ENCODE peak calls at places on chromosomes 2 and 18, in ten cellular contexts. R is upper lobe of left lung, D is suprapubic skin, T is transverse colon, U is GM12891, J is spleen, I is GM23338, Z is vagina, N is GM12878, O is Panc1. A is an unnamed sample.

GRCh38 chr18:78171954-78172353 is 807.7 kb upstream of the SALL3 start:
- DNase-seq in R (no peak), D (no peak), T (no peak), U (no peak), J (no peak), I (no peak), Z (no peak), N (no peak), O (no peak), A (no peak)

GRCh38 chr2:119223521-119224390 is at the start of gene STEAP3:
- DNase-seq in R (peak), D (peak), T (peak), U (peak), J (peak), I (peak), Z (no peak), N (no peak), O (no peak), A (peak)

GRCh38 chr2:146874260-146874658 is 970.6 kb upstream of the ACVR2A start:
- DNase-seq in R (no peak), D (no peak), T (no peak), U (no peak), J (no peak), I (no peak), Z (no peak), N (no peak), O (no peak), A (no peak)

GRCh38 chr2:234495801-234496441 is 960 bp downstream of the ARL4C start:
- DNase-seq in R (peak), D (peak), T (peak), U (no peak), J (peak), I (peak), Z (no peak), N (no peak), O (no peak), A (peak)

GRCh38 chr2:120855855-120856405 is 120.3 kb downstream of the GLI2 start:
- DNase-seq in R (no peak), D (no peak), T (no peak), U (no peak), J (no peak), I (no peak), Z (no peak), N (no peak), O (no peak), A (no peak)

GRCh38 chr2:199488772-199489400 is 31.1 kb upstream of the SATB2 start:
- DNase-seq in R (no peak), D (no peak), T (peak), U (peak), J (no peak), I (peak), Z (no peak), N (no peak), O (no peak), A (no peak)

GRCh38 chr2:43773876-43774613 is at the start of gene DYNC2LI1:
- DNase-seq in R (peak), D (peak), T (peak), U (peak), J (peak), I (peak), Z (no peak), N (peak), O (peak), A (peak)

GRCh38 chr2:19697131-19697530 is 204.7 kb downstream of the TTC32 start:
- DNase-seq in R (no peak), D (no peak), T (no peak), U (no peak), J (no peak), I (no peak), Z (no peak), N (no peak), O (no peak), A (no peak)

GRCh38 chr2:48249093-48249492 is 280.9 kb upstream of the STON1 start:
- DNase-seq in R (no peak), D (no peak), T (no peak), U (no peak), J (no peak), I (no peak), Z (no peak), N (no peak), O (peak), A (no peak)

GRCh38 chr2:28080911-28081310 is 190.4 kb downstream of the BABAM2 start:
- DNase-seq in R (no peak), D (no peak), T (peak), U (no peak), J (no peak), I (peak), Z (no peak), N (no peak), O (no peak), A (no peak)
- TF ChIP-seq POLR2AphosphoS5 in R (no peak), D (no peak), T (peak), U (no peak), J (no peak), I (no peak), Z (peak), N (no peak), O (no peak), A (no peak)

GRCh38 chr2:29202819-29203495 is 87.7 kb downstream of the CLIP4 start:
- DNase-seq in R (no peak), D (no peak), T (no peak), U (no peak), J (no peak), I (no peak), Z (no peak), N (no peak), O (no peak), A (no peak)
- TF ChIP-seq POLR2AphosphoS5 in R (no peak), D (no peak), T (no peak), U (no peak), J (no peak), I (no peak), Z (no peak), N (no peak), O (no peak), A (no peak)

DNA sequence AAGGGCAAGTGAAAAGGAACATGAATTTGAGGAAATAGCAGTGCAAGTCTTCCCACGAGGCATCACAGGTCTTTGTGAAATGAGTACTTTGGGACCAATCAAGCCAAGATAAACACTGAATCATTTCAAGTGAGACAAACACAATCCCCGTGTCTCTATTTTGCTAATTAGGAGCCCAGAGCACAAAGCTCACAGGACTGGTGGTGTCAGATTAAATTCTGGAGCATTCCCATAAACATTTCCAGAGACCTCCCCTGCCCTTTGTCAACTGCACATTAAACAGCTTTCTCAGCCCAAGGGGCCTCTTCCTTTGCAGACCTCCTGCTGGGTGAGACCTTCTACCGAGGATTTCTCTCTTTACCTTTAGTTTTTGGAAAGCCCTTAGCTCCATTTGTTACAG is 50.8 kb downstream of the DAPL1 start:
- DNase-seq in R (no peak), D (no peak), T (no peak), U (no peak), J (no peak), I (peak), Z (no peak), N (no peak), O (no peak), A (no peak)
- TF ChIP-seq POLR2AphosphoS5 in R (no peak), D (no peak), T (no peak), U (no peak), J (no peak), I (no peak), Z (peak), N (no peak), O (no peak), A (no peak)

GRCh38 chr18:22503803-22504202 is 86.1 kb upstream of the CTAGE1 start:
- DNase-seq in R (no peak), D (no peak), T (no peak), U (no peak), J (no peak), I (no peak), Z (no peak), N (no peak), O (no peak), A (no peak)
- TF ChIP-seq POLR2AphosphoS5 in R (peak), D (no peak), T (peak), U (no peak), J (peak), I (no peak), Z (peak), N (no peak), O (no peak), A (no peak)

GRCh38 chr2:151246152-151246551 is 15.5 kb downstream of the RBM43 start:
- DNase-seq in R (no peak), D (no peak), T (no peak), U (no peak), J (no peak), I (no peak), Z (no peak), N (no peak), O (no peak), A (no peak)
- TF ChIP-seq POLR2AphosphoS5 in R (no peak), D (no peak), T (no peak), U (no peak), J (no peak), I (no peak), Z (no peak), N (no peak), O (no peak), A (no peak)

A was measured in H1.